ENCODE peak calls at places on chromosomes 7 and 10, in seven cellular contexts. Y is nephron progenitor cell; N is CD8-positive, alpha-beta T cell; F is neural progenitor cell; E is GM12865; Z is thyroid gland; U is endothelial cell. H is an unnamed sample.

GRCh38 chr7:120742370-120742769 is 115.6 kb downstream of the TSPAN12 start:
- DNase-seq in U (no peak), N (no peak), Z (no peak), E (no peak), F (peak; percentile 83), Y (peak; percentile 15), H (no peak)

GRCh38 chr7:99557940-99558305 is 519 bp upstream of the ZNF655 start:
- DNase-seq in Y (no peak), U (no peak), E (peak; percentile 21), Z (no peak), N (no peak), F (no peak), H (no peak)

GRCh38 chr7:154566877-154567276 is 436.0 kb downstream of the PAXIP1 start:
- DNase-seq in Y (no peak), E (no peak), U (no peak), N (no peak), Z (no peak), F (no peak), H (no peak)

GRCh38 chr10:124745678-124746077 is 1.5 kb upstream of the FAM53B start:
- DNase-seq in Y (no peak), F (peak; percentile 46), E (peak; percentile 60), Z (no peak), N (no peak), U (no peak), H (peak; percentile 46)

GRCh38 chr10:323651-324293 is 188.5 kb downstream of the ZMYND11 start:
- DNase-seq in F (no peak), N (no peak), E (peak; percentile 73), Y (no peak), Z (peak; percentile 31), U (no peak), H (peak; percentile 93)

GRCh38 chr10:92914478-92915066 is 66.3 kb downstream of the EXOC6 start:
- DNase-seq in N (peak; percentile 10), U (peak; percentile 69), Z (peak; percentile 57), F (peak; percentile 72), Y (peak; percentile 67), E (peak; percentile 61), H (peak; percentile 78)

GRCh38 chr10:77869626-77870420 is 56.7 kb downstream of the DLG5 start:
- DNase-seq in Y (no peak), N (no peak), U (no peak), Z (no peak), F (no peak), E (no peak), H (no peak)

GRCh38 chr10:89543841-89544240 is 8.4 kb upstream of the SLC16A12 start:
- DNase-seq in Y (no peak), Z (no peak), E (no peak), F (no peak), N (no peak), U (no peak), H (no peak)

GRCh38 chr10:79274279-79275104 is 72.8 kb upstream of the PPIF start:
- DNase-seq in Z (peak; percentile 80), F (no peak), Y (no peak), E (no peak), U (no peak), N (no peak), H (no peak)
- TF ChIP-seq CTCF in Z (no peak), F (no peak), Y (no peak), E (no peak), U (no peak), N (no peak), H (no peak)

GRCh38 chr7:27929127-27929526 is 189.2 kb downstream of the TAX1BP1 start:
- DNase-seq in Z (no peak), Y (no peak), N (no peak), E (no peak), U (no peak), F (no peak), H (no peak)
- TF ChIP-seq CTCF in Z (no peak), Y (no peak), N (no peak), E (no peak), U (no peak), F (no peak), H (no peak)

GRCh38 chr7:2803342-2803692 is 40.8 kb downstream of the GNA12 start:
- DNase-seq in Y (no peak), U (no peak), E (no peak), F (no peak), N (no peak), Z (no peak), H (no peak)

GRCh38 chr7:2803755-2804154 is 40.4 kb downstream of the GNA12 start:
- DNase-seq in Y (no peak), N (no peak), Z (no peak), U (no peak), F (no peak), E (no peak), H (no peak)

GRCh38 chr7:2805213-2806003 is 38.7 kb downstream of the GNA12 start:
- DNase-seq in U (no peak), F (no peak), N (no peak), E (no peak), Z (no peak), Y (no peak), H (no peak)

GRCh38 chr7:2802504-2803341 is 41.4 kb downstream of the GNA12 start:
- DNase-seq in Y (no peak), U (no peak), E (no peak), F (peak; percentile 50), N (no peak), Z (no peak), H (peak; percentile 33)

GRCh38 chr7:2804227-2804763 is 39.8 kb downstream of the GNA12 start:
- DNase-seq in Z (no peak), Y (no peak), U (no peak), N (no peak), E (no peak), F (no peak), H (no peak)
- TF ChIP-seq CTCF in Z (no peak), Y (no peak), U (no peak), N (no peak), E (no peak), F (peak; percentile 16), H (peak; percentile 14)

GRCh38 chr7:157656195-157656769 is 319.5 kb downstream of the DNAJB6 start:
- DNase-seq in F (no peak), Z (no peak), Y (no peak), N (no peak), U (no peak), E (no peak), H (no peak)
- TF ChIP-seq CTCF in F (peak; percentile 11), Z (no peak), Y (no peak), N (no peak), U (no peak), E (no peak), H (peak; percentile 17)

GRCh38 chr10:4470231-4470840 is 355.7 kb upstream of the AKR1E2 start:
- DNase-seq in Y (no peak), F (no peak), U (no peak), Z (no peak), N (no peak), E (no peak), H (peak; percentile 67)
- TF ChIP-seq CTCF in Y (no peak), F (no peak), U (no peak), Z (no peak), N (no peak), E (no peak), H (no peak)

GRCh38 chr7:128697301-128697905 is 25.3 kb downstream of the GARIN1A start:
- DNase-seq in Y (peak; percentile 66), Z (peak; percentile 27), F (peak; percentile 88), E (peak; percentile 80), U (peak; percentile 60), N (peak; percentile 5), H (peak; percentile 78)
- TF ChIP-seq CTCF in Y (no peak), Z (no peak), F (peak; percentile 67), E (peak; percentile 11), U (no peak), N (no peak), H (peak; percentile 56)

H was measured in A673.